ENCODE peak calls at places on chromosomes 1 and 21, in six cellular contexts. G, C, L, A, R and Z are unnamed samples.

GRCh38 chr1:65339866-65340483 is 30.6 kb downstream of the DNAJC6 start:
- DNase-seq in G (no peak), C (no peak), L (peak; percentile 3), A (peak; percentile 20), R (peak; percentile 42), Z (no peak)

GRCh38 chr1:225849905-225850304 is 32.3 kb downstream of the TMEM63A start:
- DNase-seq in G (no peak), C (no peak), L (no peak), A (no peak), R (no peak), Z (no peak)

GRCh38 chr1:38724160-38725131 is 135.1 kb downstream of the RRAGC start:
- DNase-seq in G (no peak), C (no peak), L (no peak), A (no peak), R (no peak), Z (no peak)

GRCh38 chr1:94737124-94737998 is 82.8 kb upstream of the SLC44A3 start:
- DNase-seq in G (no peak), C (no peak), L (no peak), A (peak; percentile 71), R (no peak), Z (no peak)

GRCh38 chr1:228835456-228835855 is 100.2 kb downstream of the RHOU start:
- DNase-seq in G (no peak), C (no peak), L (no peak), A (no peak), R (no peak), Z (no peak)

GRCh38 chr1:162117039-162117816 is 47.7 kb downstream of the NOS1AP start:
- DNase-seq in G (no peak), C (no peak), L (no peak), A (no peak), R (no peak), Z (no peak)

GRCh38 chr21:39452207-39452964 is 616 bp downstream of the SH3BGR start:
- DNase-seq in G (no peak), C (no peak), L (peak; percentile 9), A (peak; percentile 81), R (peak; percentile 14), Z (no peak)

GRCh38 chr1:27526569-27527222 is 36.7 kb upstream of the WASF2 start:
- DNase-seq in G (no peak), C (no peak), L (no peak), A (no peak), R (peak; percentile 55), Z (peak; percentile 73)

GRCh38 chr1:33147997-33148314 is 33.9 kb downstream of the TRIM62 start:
- DNase-seq in G (no peak), C (peak; percentile 13), L (peak; percentile 34), A (peak; percentile 60), R (no peak), Z (no peak)
- TF ChIP-seq CTCF in G (no peak), C (peak; percentile 30), L (peak; percentile 33), A (peak; percentile 66), R (peak; percentile 46), Z (peak; percentile 33)

DNA sequence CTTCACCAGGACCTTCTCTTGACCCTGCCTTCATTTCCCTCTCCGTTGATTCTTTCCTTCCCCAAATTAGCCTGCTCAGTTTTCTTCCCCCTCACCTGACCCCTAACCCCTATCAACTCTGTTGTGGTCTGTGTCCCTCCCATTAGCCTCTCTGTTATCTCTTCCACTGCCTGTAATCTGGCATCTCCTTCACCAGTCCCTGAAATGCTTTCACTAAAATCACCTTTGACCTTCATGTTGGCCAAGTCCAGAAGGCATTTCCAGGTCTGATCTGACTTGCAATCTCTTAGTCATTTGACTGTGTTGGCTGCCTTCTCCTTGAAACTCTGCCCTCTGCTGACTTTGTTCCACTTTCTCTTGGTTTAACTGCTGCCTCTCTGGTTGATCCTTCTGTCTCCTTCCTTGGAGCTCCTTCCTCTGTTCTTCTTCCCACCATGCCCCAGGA is 28.2 kb downstream of the ATP8B2 start:
- DNase-seq in G (no peak), C (peak; percentile 48), L (peak; percentile 49), A (peak; percentile 63), R (peak; percentile 28), Z (peak; percentile 60)
- TF ChIP-seq CTCF in G (peak; percentile 27), C (peak; percentile 34), L (peak; percentile 33), A (peak; percentile 50), R (peak; percentile 33), Z (peak; percentile 12)

GRCh38 chr1:193729429-193729828 is 543.0 kb upstream of the B3GALT2 start:
- DNase-seq in G (no peak), C (no peak), L (peak; percentile 39), A (peak; percentile 56), R (no peak), Z (no peak)

GRCh38 chr1:193726722-193727121 is 540.3 kb upstream of the B3GALT2 start:
- DNase-seq in G (no peak), C (no peak), L (no peak), A (no peak), R (no peak), Z (no peak)

GRCh38 chr1:193733674-193734073 is 547.3 kb upstream of the B3GALT2 start:
- DNase-seq in G (no peak), C (no peak), L (no peak), A (no peak), R (no peak), Z (no peak)

GRCh38 chr1:193730017-193730416 is 543.6 kb upstream of the B3GALT2 start:
- DNase-seq in G (no peak), C (no peak), L (peak; percentile 28), A (peak; percentile 57), R (no peak), Z (no peak)

DNA sequence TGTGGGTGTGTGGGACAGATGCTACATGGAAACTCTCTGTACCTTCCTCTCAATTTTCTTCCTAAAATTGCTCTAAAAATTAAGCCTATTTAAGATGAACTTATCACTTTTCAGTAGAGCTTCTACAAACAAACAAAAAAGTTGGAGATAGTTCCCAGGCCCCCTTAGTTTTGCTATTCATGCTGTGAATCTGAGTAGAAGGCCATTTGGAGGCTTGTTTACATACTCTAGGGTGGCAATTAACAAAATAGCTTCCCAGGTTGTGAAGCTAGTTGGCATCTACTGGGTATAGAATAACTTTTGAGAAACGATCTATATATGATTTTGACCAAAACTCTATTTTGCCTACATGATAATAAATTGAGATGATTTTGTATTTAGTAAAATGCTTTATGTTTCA is 541.4 kb upstream of the B3GALT2 start:
- DNase-seq in G (no peak), C (no peak), L (no peak), A (no peak), R (no peak), Z (no peak)
- TF ChIP-seq CTCF in G (no peak), C (no peak), L (no peak), A (no peak), R (no peak), Z (no peak)

DNA sequence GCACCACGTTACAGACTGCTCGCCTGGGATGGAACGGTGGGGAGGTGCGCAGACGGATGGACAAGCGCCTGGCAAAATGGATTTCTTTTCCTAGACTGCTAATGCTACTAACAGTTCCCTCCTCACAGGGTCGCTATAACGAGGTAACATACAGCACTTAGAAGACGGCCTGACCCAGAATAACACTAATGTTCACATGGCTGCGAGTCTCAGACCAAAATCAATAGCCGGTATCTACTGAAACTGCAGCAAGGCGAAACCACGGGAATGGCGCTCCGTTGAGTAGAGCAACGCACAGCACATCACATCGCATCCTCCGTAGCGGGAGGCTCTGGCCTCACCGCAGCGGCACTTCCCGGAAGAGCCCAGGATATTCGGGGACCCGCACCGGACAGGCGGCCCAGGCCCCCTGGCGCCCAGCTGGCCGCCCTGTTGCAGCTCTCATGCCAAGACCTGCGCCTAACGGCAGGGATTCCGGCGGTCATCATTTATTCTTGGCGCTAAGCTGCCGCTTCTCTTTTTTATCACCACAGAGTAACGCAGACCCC is 46.6 kb downstream of the VPS26C start:
- DNase-seq in G (no peak), C (no peak), L (peak; percentile 46), A (peak; percentile 64), R (peak; percentile 11), Z (peak; percentile 68)
- TF ChIP-seq CTCF in G (no peak), C (peak; percentile 30), L (no peak), A (peak; percentile 34), R (no peak), Z (peak; percentile 31)

GRCh38 chr1:109714661-109715372 is 2.8 kb downstream of the GSTM5 start:
- DNase-seq in G (no peak), C (no peak), L (no peak), A (no peak), R (no peak), Z (peak; percentile 4)
- TF ChIP-seq CTCF in G (no peak), C (no peak), L (no peak), A (no peak), R (no peak), Z (no peak)

GRCh38 chr1:43974443-43975248 is at the start of gene ATP6V0B:
- DNase-seq in G (peak; percentile 99), C (peak; percentile 96), L (peak; percentile 91), A (peak; percentile 92), R (peak; percentile 93), Z (peak; percentile 98)
- TF ChIP-seq CTCF in G (peak; percentile 27), C (no peak), L (no peak), A (peak; percentile 4), R (no peak), Z (peak; percentile 17)

DNA sequence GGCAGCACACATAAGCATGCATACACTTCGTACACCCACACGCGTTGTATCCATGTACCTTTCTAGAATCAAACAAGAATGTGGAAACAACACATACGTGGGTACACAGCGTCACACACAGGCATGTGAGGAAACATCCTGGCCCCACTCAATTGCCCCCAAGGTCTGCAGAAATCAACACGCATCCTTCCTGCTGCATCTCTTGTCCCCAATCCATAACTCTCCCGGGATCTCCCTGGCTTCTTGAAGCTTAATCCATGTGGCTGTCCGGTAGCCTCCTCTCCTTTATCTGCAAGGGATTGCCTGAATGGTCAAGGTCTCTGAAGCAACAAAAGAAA is 5.5 kb upstream of the TBX15 start:
- DNase-seq in G (no peak), C (no peak), L (no peak), A (no peak), R (no peak), Z (no peak)
- TF ChIP-seq CTCF in G (no peak), C (no peak), L (no peak), A (no peak), R (no peak), Z (no peak)

DNA sequence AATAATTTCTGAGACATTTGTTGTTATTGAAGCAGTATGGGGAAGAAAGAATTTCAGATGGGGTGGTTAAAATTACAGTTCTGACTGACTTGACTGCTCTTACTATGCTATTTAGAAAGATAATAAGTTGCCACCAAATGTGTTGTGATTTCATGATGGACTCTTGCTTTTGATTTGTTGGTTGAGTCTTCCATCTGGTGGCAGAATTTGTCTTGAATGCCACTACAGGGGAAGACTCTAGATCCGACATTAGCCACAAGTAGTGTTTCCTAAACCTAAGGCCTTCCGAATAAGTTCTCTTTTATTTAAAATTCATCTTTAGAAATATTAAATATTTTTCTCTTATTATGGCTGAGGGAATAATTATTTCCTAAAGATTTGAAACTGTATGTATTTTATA is 190.9 kb upstream of the ADGRL4 start:
- DNase-seq in G (no peak), C (peak; percentile 8), L (peak; percentile 47), A (peak; percentile 52), R (peak; percentile 14), Z (no peak)
- TF ChIP-seq CTCF in G (peak; percentile 39), C (peak; percentile 4), L (peak; percentile 53), A (peak; percentile 29), R (no peak), Z (peak; percentile 38)

GRCh38 chr21:23930565-23930964 is 1676.7 kb downstream of the MRPL39 start:
- DNase-seq in G (no peak), C (no peak), L (no peak), A (no peak), R (no peak), Z (no peak)

GRCh38 chr21:23939369-23940065 is 1667.8 kb downstream of the MRPL39 start:
- DNase-seq in G (no peak), C (no peak), L (no peak), A (no peak), R (no peak), Z (no peak)

GRCh38 chr21:23936991-23937390 is 1670.3 kb downstream of the MRPL39 start:
- DNase-seq in G (no peak), C (no peak), L (no peak), A (no peak), R (no peak), Z (no peak)

GRCh38 chr21:23936224-23936623 is 1671.1 kb downstream of the MRPL39 start:
- DNase-seq in G (no peak), C (peak; percentile 12), L (peak; percentile 0), A (peak; percentile 50), R (no peak), Z (no peak)
- TF ChIP-seq CTCF in G (peak; percentile 18), C (peak; percentile 26), L (no peak), A (peak; percentile 72), R (no peak), Z (peak; percentile 30)